ENCODE peak calls at places on chromosomes 5 and 9, in eight cellular contexts. C, E, U, I, D, N, R and G are unnamed samples.

GRCh38 chr5:133273661-133274596 is 222.1 kb downstream of the HSPA4 start:
- DNase-seq in C (peak), E (no peak), U (no peak), I (no peak), D (no peak), N (peak), R (no peak), G (no peak)

GRCh38 chr5:95130951-95131350 is 153.9 kb downstream of the MCTP1 start:
- DNase-seq in C (no peak), E (no peak), U (no peak), I (no peak), D (no peak), N (no peak), R (no peak), G (no peak)

GRCh38 chr9:17134843-17135577 is at the start of gene CNTLN:
- DNase-seq in C (peak), E (no peak), U (peak), I (peak), D (peak), N (peak), R (peak), G (peak)

GRCh38 chr5:32090026-32090754 is 83.9 kb downstream of the GOLPH3 start:
- DNase-seq in C (no peak), E (no peak), U (no peak), I (no peak), D (no peak), N (no peak), R (no peak), G (no peak)

GRCh38 chr9:95574176-95574575 is 57.4 kb upstream of the PTCH1 start:
- DNase-seq in C (no peak), E (peak), U (no peak), I (peak), D (no peak), N (no peak), R (no peak), G (peak)

GRCh38 chr5:23025604-23026003 is 172.5 kb upstream of the CDH12 start:
- DNase-seq in C (no peak), E (no peak), U (no peak), I (no peak), D (no peak), N (no peak), R (no peak), G (no peak)

GRCh38 chr9:129007035-129007765 is 20.9 kb downstream of the SH3GLB2 start:
- DNase-seq in C (no peak), E (no peak), U (no peak), I (no peak), D (peak), N (no peak), R (no peak), G (no peak)

GRCh38 chr5:143259254-143259605 is 144.3 kb downstream of the NR3C1 start:
- DNase-seq in C (no peak), E (no peak), U (no peak), I (no peak), D (no peak), N (no peak), R (no peak), G (no peak)

GRCh38 chr5:67010684-67011409 is 185.8 kb downstream of the CD180 start:
- DNase-seq in C (peak), E (no peak), U (no peak), I (no peak), D (no peak), N (peak), R (peak), G (no peak)

GRCh38 chr5:53537711-53538110 is 22.7 kb upstream of the NDUFS4 start:
- DNase-seq in C (no peak), E (no peak), U (no peak), I (no peak), D (no peak), N (no peak), R (no peak), G (no peak)

GRCh38 chr5:5480481-5481111 is 58.1 kb downstream of the ICE1 start:
- DNase-seq in C (no peak), E (no peak), U (no peak), I (no peak), D (no peak), N (no peak), R (no peak), G (no peak)

GRCh38 chr9:112115955-112116354 is 59.1 kb downstream of the SUSD1 start:
- DNase-seq in C (no peak), E (no peak), U (no peak), I (no peak), D (no peak), N (no peak), R (no peak), G (no peak)

GRCh38 chr9:14749738-14750137 is 27.2 kb upstream of the CER1 start:
- DNase-seq in C (no peak), E (no peak), U (no peak), I (no peak), D (no peak), N (no peak), R (no peak), G (no peak)

DNA sequence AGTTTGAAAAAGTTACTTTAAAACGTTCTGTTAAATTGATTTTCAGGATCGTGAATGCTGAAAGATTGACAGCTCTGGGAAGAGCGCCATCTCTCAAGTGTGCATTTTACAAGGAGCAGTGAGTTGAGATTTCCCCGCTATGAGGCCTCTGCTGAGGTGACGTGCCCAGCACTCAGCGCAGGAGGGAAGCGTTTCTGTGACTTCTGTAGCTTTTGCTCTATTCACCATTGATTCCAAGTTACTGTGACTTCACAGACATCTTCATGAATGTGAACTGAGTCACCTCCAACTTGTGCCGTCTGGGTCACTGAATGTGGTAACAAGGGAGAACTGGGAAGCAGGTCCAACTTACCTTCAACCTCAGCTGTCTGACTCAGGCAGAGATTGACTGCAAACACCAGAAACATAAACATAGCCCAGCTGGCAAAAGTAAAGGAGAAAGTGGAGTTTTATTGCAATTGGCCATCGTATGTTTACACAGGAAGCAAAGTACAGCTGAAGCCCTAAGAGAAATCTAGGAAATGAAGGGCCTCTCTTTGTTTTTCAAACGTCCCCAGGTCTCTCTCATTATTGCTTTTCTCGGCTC is 428.8 kb upstream of the CLINT1 start:
- DNase-seq in C (peak), E (no peak), U (peak), I (no peak), D (no peak), N (peak), R (peak), G (no peak)
- TF ChIP-seq CTCF in C (no peak), E (no peak), U (no peak), I (no peak), D (no peak), N (peak), R (no peak), G (no peak)

GRCh38 chr5:103385722-103386121 is 127.2 kb downstream of the MACIR start:
- DNase-seq in C (no peak), E (no peak), U (no peak), I (no peak), D (peak), N (no peak), R (no peak), G (no peak)
- TF ChIP-seq CTCF in C (no peak), E (no peak), U (no peak), I (no peak), D (peak), N (no peak), R (no peak), G (no peak)

GRCh38 chr5:74934949-74935751 is 69.0 kb upstream of the FAM169A start:
- DNase-seq in C (peak), E (no peak), U (peak), I (no peak), D (no peak), N (peak), R (no peak), G (peak)
- TF ChIP-seq CTCF in C (no peak), E (peak), U (peak), I (peak), D (peak), N (peak), R (no peak), G (peak)

DNA sequence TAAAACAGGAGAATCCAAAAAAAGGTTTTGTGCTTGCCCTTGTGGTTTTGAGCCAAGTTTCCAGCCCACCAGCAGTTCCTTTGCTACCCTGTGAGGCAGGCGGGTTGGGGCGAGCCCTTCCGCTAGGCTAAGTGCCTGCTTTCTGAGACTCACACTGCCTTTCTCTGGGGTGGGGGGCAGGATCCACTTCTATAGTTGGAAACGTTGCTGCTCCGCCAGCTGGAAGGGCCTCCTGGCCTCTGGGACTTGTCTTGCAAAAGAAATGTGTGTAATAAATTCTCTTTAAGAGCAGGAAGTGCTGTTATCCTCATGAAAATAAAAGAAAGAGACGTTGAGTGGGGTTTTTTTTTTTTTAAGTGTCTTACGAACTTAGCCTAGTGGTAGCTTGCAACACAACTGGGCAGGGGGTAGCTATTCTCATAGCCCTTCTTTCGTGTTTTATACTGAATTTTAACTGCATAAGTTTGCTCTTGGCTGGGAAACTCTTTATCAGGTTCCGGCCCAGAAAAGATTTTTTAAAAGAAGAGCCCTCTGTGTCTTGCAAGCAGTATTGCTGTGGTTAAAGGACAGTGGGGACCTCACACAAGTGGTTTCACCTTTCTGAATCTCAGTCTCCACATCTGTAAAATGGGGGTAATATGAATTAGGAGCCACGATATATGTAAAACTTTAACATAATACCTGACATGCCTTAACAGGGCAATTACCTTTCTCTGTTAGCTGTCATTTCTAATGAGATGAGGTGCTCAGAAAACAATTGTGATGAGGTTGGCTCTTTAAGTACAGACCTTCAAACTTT is 19.8 kb downstream of the JADE2 start:
- DNase-seq in C (no peak), E (peak), U (no peak), I (no peak), D (no peak), N (no peak), R (no peak), G (peak)
- TF ChIP-seq CTCF in C (no peak), E (peak), U (no peak), I (no peak), D (no peak), N (no peak), R (no peak), G (no peak)

DNA sequence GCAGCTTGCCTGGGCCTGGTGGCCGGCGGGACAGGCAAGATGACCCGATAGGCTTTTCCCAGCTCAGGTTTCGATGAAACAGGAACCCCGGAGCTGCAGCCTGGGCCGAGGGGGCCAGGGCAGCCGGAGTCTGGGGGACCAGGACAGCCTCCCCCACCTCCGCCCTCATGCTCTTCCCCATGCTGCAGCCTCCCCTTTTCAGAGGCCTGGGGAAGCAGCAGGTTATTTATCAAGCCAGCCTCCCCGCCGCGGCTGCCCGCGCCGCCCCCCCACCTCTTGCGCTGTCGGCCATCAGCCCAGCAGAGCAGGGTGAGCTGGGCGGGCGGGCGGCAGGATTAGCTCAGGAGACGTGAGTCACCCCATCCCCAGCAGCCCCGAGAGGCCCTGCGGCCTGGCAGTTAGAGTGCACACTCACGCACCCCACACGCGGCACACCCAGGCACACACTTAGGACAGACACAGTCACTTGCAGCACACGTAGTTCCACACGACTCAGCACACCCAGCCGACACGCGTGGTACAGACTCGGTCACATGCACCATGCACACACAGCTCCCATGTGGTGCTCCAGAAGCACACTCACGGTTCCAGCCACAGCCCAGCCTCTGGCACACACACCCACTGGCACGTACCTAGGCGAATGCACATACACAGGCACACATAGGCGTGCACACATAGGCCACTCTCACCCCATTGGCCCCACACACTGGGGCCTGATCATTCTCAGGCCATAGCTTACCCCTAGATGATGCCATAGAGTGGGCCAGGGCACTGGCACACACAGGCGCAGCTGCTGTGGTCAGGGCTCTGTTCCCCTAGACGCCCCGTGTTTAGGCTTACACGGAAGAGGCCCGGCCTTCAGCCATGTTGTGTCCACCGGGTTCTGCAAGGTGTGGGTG is 13.0 kb downstream of the CXXC5 start:
- DNase-seq in C (peak), E (no peak), U (peak), I (peak), D (no peak), N (peak), R (peak), G (no peak)
- TF ChIP-seq CTCF in C (no peak), E (no peak), U (no peak), I (no peak), D (no peak), N (no peak), R (no peak), G (no peak)

GRCh38 chr5:138536665-138537315 is 6.2 kb downstream of the ETF1 start:
- DNase-seq in C (no peak), E (no peak), U (no peak), I (no peak), D (peak), N (no peak), R (no peak), G (peak)
- TF ChIP-seq CTCF in C (peak), E (peak), U (peak), I (peak), D (peak), N (peak), R (no peak), G (peak)

DNA sequence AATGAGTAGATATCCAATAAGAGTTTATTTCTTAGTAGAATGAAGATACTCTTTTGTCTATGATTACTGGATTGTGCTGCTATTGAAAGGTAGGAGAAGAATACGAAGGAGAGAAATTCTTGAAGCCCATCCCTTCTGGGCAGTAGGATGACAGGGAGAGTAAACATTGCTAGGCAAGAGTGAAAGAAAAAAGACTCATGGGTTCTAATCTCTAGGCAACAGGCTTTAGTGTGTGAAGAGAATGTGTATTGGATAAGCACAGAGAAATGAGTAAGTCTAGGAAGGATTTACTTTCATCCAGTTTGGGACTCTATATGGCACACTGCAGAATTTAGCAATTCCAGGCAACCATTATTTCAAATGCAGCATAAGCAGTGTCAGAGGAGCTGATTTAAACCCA is 216.0 kb downstream of the GABRG2 start:
- DNase-seq in C (no peak), E (no peak), U (no peak), I (no peak), D (no peak), N (no peak), R (no peak), G (no peak)
- TF ChIP-seq CTCF in C (no peak), E (no peak), U (no peak), I (no peak), D (no peak), N (no peak), R (no peak), G (no peak)

DNA sequence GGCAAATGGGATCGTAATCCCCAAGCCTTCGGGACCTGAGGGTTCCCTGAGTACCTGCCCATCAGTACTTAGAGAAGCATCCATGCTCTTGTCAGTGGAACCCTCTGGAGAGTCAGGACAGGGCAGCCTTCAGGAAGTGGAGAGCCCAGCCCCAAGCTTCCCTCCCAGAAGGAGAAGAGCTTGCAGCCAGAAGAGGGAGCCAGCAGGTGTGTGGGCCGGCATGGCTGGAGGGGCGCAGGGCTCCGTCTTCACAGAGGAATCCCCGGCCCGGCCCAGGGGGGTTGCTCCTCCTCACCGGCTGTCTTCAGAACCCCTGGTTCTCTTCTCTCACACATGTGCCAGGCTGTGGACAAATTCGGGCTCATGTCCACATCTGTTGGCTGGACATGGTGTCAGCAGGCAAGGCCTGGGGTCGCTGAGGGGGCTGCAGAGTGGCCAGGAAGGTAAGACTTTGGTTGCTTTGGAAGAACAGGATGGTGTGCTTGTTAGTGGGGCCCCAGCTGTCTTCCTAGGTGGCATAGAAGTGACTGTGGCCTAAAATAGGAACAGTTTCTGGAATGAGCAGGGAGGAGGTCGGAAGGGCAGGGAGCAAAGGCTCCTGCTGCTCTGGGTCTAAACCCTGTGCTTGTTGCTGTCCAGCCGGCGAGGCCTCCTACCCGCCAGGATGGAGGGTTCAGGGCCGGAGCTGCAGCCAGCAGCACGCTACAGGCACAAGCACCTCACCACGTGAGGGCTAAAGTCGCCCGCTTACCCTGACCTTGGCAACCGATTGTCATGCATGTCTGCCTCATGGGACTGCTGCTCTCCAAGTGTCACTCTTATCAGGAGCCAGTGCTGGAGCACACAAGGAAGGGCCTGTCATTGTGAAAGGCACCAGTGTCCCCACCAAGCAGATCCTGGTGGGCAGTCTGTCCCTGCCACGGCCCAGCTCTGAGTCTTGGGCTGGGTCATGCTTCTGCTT is 58.7 kb upstream of the RXRA start:
- DNase-seq in C (no peak), E (no peak), U (no peak), I (no peak), D (peak), N (no peak), R (no peak), G (no peak)
- TF ChIP-seq CTCF in C (no peak), E (peak), U (no peak), I (no peak), D (no peak), N (no peak), R (no peak), G (no peak)

DNA sequence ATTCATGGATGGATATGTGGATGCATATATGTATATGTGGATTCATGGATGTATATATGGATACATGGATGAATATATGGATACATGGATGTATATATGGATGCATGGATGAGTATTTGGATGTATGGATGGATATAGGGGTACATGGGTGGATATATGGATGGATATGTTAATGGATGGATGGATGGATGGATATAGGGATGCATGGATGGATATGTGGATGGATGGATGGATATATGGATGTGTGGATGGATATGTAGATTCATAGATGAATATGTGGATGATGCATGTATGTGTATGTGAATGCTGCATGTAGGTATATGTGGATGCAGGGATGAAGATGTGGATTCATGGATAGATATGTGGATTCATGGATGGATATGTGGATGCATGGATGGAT is 53.4 kb upstream of the SYNPO start:
- DNase-seq in C (no peak), E (no peak), U (no peak), I (no peak), D (no peak), N (no peak), R (no peak), G (no peak)
- TF ChIP-seq CTCF in C (no peak), E (no peak), U (no peak), I (no peak), D (no peak), N (no peak), R (no peak), G (no peak)

GRCh38 chr5:50440651-50441478 is at the start of gene EMB:
- DNase-seq in C (peak), E (peak), U (no peak), I (peak), D (peak), N (peak), R (peak), G (peak)
- TF ChIP-seq CTCF in C (no peak), E (peak), U (no peak), I (no peak), D (no peak), N (no peak), R (no peak), G (no peak)